ENCODE peak calls at places on chromosomes 4 and X, in six cellular contexts. F, Q, A, C, G and B are unnamed samples. For H3K79me2, the result is how much of the 10 kb centered on the place peaks cover.

GRCh38 chrX:111244238-111244750 is 26.0 kb downstream of the CAPN6 start:
- DNase-seq in Q (no peak), A (no peak), C (peak), G (peak), F (peak), B (no peak)

GRCh38 chr4:155566241-155566823 is 100.3 kb upstream of the GUCY1A1 start:
- DNase-seq in Q (no peak), F (no peak), A (no peak), C (no peak), G (no peak), B (no peak)

GRCh38 chr4:7194251-7195137 is 2.2 kb downstream of the SORCS2 start:
- DNase-seq in F (no peak), A (no peak), G (no peak), Q (no peak), C (no peak), B (no peak)

GRCh38 chrX:115018040-115018647 is 728 bp upstream of the IL13RA2 start:
- DNase-seq in C (no peak), Q (no peak), F (no peak), G (peak), A (no peak), B (no peak)

GRCh38 chr4:106316773-106317409 is 541 bp downstream of the AIMP1 start:
- DNase-seq in G (peak), A (no peak), Q (no peak), C (no peak), F (no peak), B (no peak)

GRCh38 chr4:108829981-108830492 is 67.2 kb upstream of the ETNPPL start:
- DNase-seq in G (no peak), C (no peak), F (no peak), Q (no peak), A (no peak), B (no peak)

GRCh38 chrX:132219343-132219768 is at the start of gene RAP2C:
- DNase-seq in F (peak), G (peak), A (peak), Q (no peak), C (peak), B (peak)

GRCh38 chrX:129930941-129931410 is 25.0 kb downstream of the UTP14A start:
- DNase-seq in Q (no peak), A (peak), F (no peak), G (peak), C (no peak), B (no peak)

GRCh38 chrX:122625821-122626220 is 558.3 kb upstream of the GRIA3 start:
- DNase-seq in C (no peak), F (no peak), G (no peak), Q (no peak), A (no peak), B (no peak)

GRCh38 chrX:53724872-53725271 is 38.4 kb upstream of the HUWE1 start:
- DNase-seq in F (no peak), Q (no peak), G (no peak), C (no peak), A (no peak), B (no peak)

DNA sequence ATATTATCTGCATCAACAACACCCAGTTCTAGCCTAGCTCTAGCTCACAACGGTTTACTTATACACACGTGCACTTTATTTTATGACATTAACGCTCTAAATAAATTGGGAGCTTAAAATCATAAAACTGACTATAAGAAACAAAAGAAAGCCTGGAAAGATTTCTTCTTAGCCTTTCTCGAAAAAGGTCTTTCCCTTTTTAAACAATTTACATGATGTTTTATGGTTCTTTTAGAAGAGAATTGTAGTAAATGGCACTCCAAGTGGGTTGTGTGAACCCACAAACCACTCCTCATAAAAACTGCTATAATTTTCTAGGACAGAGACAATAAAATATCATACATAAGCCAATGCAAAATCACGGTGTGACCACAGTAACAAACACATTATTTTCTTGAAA is 23.1 kb downstream of the STX18 start:
- DNase-seq in C (no peak), F (no peak), Q (no peak), A (no peak), G (no peak), B (no peak)
- H3K79me2 ChIP-seq in C (half or more), F (half or more), Q (half or more), A (under half), G (under half), B (under half)

DNA sequence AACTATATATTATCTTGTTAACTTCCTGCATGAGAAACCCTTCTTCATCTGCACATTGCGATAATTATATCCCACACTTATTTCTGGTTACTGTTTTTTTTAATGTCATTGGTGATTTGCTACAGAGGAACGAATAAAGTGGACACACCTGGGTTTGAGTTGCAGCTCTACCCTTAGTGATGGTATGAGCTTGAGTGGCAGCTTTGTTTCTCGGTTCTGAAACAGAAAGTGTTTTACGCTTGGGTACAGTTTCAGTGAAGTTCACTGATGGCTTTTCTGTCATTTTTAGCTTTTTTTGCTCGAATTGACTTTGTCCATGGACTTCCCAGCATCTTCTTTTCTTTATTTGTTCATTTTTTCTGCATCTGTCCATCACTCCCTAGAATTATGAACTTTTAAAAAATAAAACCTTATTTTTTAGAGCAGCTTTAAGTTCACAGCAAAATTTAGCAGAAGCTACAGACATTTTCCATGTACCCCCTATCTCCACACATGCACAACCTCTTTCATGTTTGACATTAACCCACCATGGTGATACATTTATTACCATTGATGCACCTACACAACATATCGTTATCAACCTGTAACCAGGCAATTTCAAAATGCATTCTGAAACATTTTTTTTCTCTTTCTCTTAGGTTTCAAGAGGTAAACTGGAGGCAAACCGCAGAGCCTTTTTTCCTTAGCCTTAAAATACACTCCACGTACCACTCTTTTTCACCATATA is 1041.6 kb upstream of the PRKX start:
- DNase-seq in G (no peak), C (no peak), F (no peak), A (no peak), Q (no peak), B (no peak)
- TF ChIP-seq MAX in G (no peak), C (no peak), F (no peak), A (no peak), Q (no peak), B (no peak)

GRCh38 chrX:103498786-103499185 is 20.5 kb downstream of the RAB40A start:
- DNase-seq in C (no peak), Q (no peak), A (no peak), G (no peak), F (no peak), B (no peak)
- H3K79me2 ChIP-seq in C (under half), Q (under half), A (under half), G (under half), F (under half), B (under half)

GRCh38 chr4:16250665-16251365 is 24.5 kb upstream of the TAPT1 start:
- DNase-seq in A (no peak), C (no peak), Q (no peak), G (no peak), F (peak), B (no peak)

GRCh38 chr4:16256343-16256742 is 30.1 kb upstream of the TAPT1 start:
- DNase-seq in F (no peak), Q (no peak), A (no peak), G (no peak), C (no peak), B (no peak)

GRCh38 chr4:16257611-16258010 is 31.3 kb upstream of the TAPT1 start:
- DNase-seq in Q (no peak), F (peak), C (no peak), A (no peak), G (no peak), B (no peak)

GRCh38 chr4:16248605-16249004 is 22.3 kb upstream of the TAPT1 start:
- DNase-seq in F (peak), G (no peak), Q (no peak), A (no peak), C (no peak), B (no peak)

DNA sequence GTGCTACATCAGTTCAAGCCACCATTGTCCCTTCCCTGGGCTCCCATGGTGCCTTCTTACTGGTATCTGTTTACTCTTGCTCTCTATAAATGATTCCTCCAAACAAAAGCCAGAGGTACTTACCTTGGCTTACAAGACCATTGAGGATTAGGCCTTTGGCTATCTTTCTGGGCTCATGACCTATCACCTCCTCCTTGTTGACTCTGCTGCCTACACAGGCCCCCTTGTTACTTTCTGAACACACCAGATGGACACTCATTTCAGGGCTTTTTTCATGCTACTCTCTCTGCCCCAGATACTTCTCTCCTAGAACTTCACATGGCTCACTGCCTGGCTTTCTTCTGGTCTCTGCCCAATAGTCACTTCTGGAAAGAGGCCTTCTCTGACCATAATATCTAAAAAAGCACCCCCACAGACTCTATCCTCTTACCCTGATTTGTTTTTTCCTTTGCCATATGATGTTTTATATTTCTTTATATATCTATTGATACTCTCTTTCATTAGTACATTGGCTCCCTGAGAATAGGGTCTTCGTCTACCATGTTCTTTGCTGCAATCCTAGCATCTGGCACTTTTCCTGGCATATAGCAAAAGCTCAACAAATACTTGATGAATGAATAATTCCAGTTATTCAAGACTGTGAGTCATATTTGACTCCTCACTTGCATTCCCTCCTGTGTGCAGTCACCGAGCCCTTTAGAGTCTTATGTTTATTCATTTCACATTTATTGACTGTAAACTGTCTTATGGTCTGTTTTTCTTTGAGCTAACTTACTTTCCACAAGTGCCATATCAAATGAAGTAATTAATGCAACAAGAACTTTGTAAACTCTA is 27.1 kb upstream of the TAPT1 start:
- DNase-seq in C (no peak), G (no peak), F (peak), A (no peak), Q (no peak), B (no peak)
- TF ChIP-seq MAX in C (no peak), G (no peak), F (no peak), A (no peak), Q (no peak), B (no peak)

DNA sequence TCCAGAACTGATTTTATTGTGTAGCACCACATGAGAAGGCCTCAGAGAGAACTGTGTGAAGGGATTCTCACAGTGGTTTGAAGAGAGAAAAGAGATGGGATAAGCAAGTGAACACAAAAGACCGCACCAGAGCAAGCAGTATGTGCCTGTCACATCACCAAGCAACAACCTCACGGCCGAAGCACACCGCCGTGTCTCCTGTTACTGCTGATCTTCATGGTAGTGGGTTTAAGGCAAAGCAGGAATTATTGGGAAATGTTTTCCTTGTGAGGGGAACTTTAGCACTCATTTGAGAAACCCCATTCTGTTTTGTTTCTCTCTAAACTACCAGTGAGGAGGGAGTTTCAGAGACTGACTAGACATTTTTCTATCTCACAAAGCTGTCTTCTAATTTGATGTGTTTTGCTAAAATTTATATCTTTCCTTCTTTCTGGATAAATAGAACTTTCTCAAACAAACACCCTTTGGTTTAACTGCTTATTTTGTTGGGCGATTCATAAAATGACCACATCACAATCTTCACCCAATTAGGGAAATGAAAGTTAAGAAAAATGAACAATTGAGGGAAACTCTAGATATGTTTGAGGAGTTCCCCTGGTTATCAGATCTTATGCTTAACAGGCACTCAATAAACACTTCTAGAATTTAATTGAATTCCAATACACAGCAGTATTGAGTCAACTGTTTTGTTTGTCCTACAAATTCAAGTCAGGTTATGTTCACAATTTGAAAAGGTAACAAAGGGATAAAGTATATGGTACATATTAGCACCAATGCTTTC is 16.5 kb downstream of the SH3KBP1 start:
- DNase-seq in F (no peak), A (no peak), G (no peak), C (no peak), Q (no peak), B (peak)
- H3K79me2 ChIP-seq in F (under half), A (under half), G (under half), C (under half), Q (half or more), B (under half)

GRCh38 chr4:153809916-153810810 is 21.3 kb upstream of the SFRP2 start:
- DNase-seq in A (no peak), Q (no peak), G (no peak), C (no peak), F (no peak), B (no peak)
- TF ChIP-seq MAX in A (no peak), Q (no peak), G (no peak), C (no peak), F (no peak), B (no peak)

DNA sequence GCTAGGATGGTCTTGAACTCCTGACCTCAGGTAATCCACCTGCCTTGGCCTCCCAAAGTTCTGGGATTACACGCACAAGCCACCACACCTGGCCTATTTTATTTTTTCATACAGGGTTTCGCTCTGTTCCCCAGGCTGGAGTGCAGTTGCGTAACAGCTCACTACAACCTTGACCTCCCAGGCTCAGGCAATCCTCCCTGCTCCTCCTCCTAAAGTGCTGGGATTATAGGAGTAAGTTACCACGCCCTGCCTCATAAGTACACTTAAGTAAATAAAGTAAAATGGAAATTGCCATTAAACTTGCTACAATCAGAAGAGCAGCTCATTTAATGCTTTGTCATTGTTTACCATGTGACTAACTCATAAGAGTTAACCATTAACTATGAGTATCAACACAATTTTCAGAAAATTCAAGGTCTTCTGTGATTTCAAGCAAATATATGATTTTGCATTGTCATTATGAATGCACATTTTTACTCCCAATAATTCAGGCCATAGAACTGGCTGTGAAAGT is 12.3 kb downstream of the UGDH start:
- DNase-seq in F (peak), A (no peak), Q (no peak), G (peak), C (peak), B (no peak)
- H3K79me2 ChIP-seq in F (half or more), A (under half), Q (under half), G (under half), C (under half), B (under half)